ENCODE peak calls at places on chromosomes 1 and 21, in ten cellular contexts. One of them, this sample, is unnamed.

GRCh38 chr1:164783778-164784555 is 225.0 kb downstream of the PBX1 start:
- DNase-seq in HepG2: no peak
- DNase-seq in A549: no peak
- DNase-seq in SK-N-SH: no peak
- DNase-seq in suprapubic skin: no peak
- DNase-seq in K562: no peak
- DNase-seq in ovary: no peak
- DNase-seq in H1: no peak
- DNase-seq in tibial nerve: no peak
- DNase-seq in transverse colon: no peak
- DNase-seq in this sample: no peak

GRCh38 chr1:196593955-196594354 is 14.3 kb downstream of the KCNT2 start:
- DNase-seq in A549: no peak
- DNase-seq in H1: no peak
- DNase-seq in SK-N-SH: no peak
- DNase-seq in suprapubic skin: no peak
- DNase-seq in HepG2: no peak
- DNase-seq in ovary: no peak
- DNase-seq in tibial nerve: no peak
- DNase-seq in K562: no peak
- DNase-seq in transverse colon: no peak
- DNase-seq in this sample: no peak

GRCh38 chr1:181043025-181043880 is 9.5 kb downstream of the MR1 start:
- DNase-seq in SK-N-SH: no peak
- DNase-seq in tibial nerve: no peak
- DNase-seq in HepG2: peak
- DNase-seq in ovary: no peak
- DNase-seq in suprapubic skin: no peak
- DNase-seq in K562: no peak
- DNase-seq in A549: no peak
- DNase-seq in H1: no peak
- DNase-seq in transverse colon: peak
- DNase-seq in this sample: no peak

GRCh38 chr1:54976747-54977146 is 3.7 kb upstream of the TMEM61 start:
- DNase-seq in tibial nerve: no peak
- DNase-seq in SK-N-SH: no peak
- DNase-seq in H1: no peak
- DNase-seq in A549: no peak
- DNase-seq in transverse colon: no peak
- DNase-seq in HepG2: no peak
- DNase-seq in suprapubic skin: no peak
- DNase-seq in ovary: no peak
- DNase-seq in K562: no peak
- DNase-seq in this sample: no peak

GRCh38 chr1:184056921-184057496 is 5.5 kb downstream of the TSEN15 start:
- DNase-seq in A549: no peak
- DNase-seq in tibial nerve: no peak
- DNase-seq in transverse colon: no peak
- DNase-seq in suprapubic skin: no peak
- DNase-seq in K562: no peak
- DNase-seq in HepG2: no peak
- DNase-seq in SK-N-SH: no peak
- DNase-seq in H1: no peak
- DNase-seq in ovary: no peak
- DNase-seq in this sample: no peak

GRCh38 chr1:238177960-238178359 is 287.2 kb upstream of the ZP4 start:
- DNase-seq in transverse colon: no peak
- DNase-seq in A549: no peak
- DNase-seq in suprapubic skin: no peak
- DNase-seq in HepG2: no peak
- DNase-seq in tibial nerve: no peak
- DNase-seq in K562: no peak
- DNase-seq in H1: no peak
- DNase-seq in SK-N-SH: no peak
- DNase-seq in ovary: no peak
- DNase-seq in this sample: no peak

GRCh38 chr1:212752256-212752933 is 39.2 kb downstream of the NSL1 start:
- DNase-seq in tibial nerve: no peak
- DNase-seq in ovary: no peak
- DNase-seq in suprapubic skin: no peak
- DNase-seq in SK-N-SH: no peak
- DNase-seq in HepG2: no peak
- DNase-seq in transverse colon: no peak
- DNase-seq in A549: no peak
- DNase-seq in K562: no peak
- DNase-seq in H1: no peak
- DNase-seq in this sample: no peak

GRCh38 chr1:98920441-98921110 is 84.1 kb downstream of the PLPPR5 start:
- DNase-seq in H1: no peak
- DNase-seq in K562: no peak
- DNase-seq in SK-N-SH: no peak
- DNase-seq in suprapubic skin: no peak
- DNase-seq in tibial nerve: no peak
- DNase-seq in transverse colon: no peak
- DNase-seq in A549: no peak
- DNase-seq in HepG2: no peak
- DNase-seq in ovary: no peak
- DNase-seq in this sample: no peak

GRCh38 chr1:199646761-199647160 is 380.7 kb upstream of the NR5A2 start:
- DNase-seq in ovary: no peak
- DNase-seq in suprapubic skin: no peak
- DNase-seq in transverse colon: no peak
- DNase-seq in tibial nerve: no peak
- DNase-seq in HepG2: peak
- DNase-seq in H1: no peak
- DNase-seq in SK-N-SH: peak
- DNase-seq in K562: no peak
- DNase-seq in A549: no peak
- DNase-seq in this sample: no peak

GRCh38 chr1:244049142-244049968 is 1.7 kb upstream of the ZBTB18 start:
- DNase-seq in SK-N-SH: peak
- DNase-seq in K562: peak
- DNase-seq in suprapubic skin: no peak
- DNase-seq in tibial nerve: no peak
- DNase-seq in H1: no peak
- DNase-seq in A549: peak
- DNase-seq in HepG2: no peak
- DNase-seq in transverse colon: peak
- DNase-seq in ovary: peak
- DNase-seq in this sample: no peak

GRCh38 chr21:28943631-28944030 is 49.0 kb downstream of the LTN1 start:
- DNase-seq in A549: no peak
- DNase-seq in ovary: no peak
- DNase-seq in tibial nerve: no peak
- DNase-seq in K562: no peak
- DNase-seq in HepG2: no peak
- DNase-seq in SK-N-SH: no peak
- DNase-seq in H1: no peak
- DNase-seq in transverse colon: no peak
- DNase-seq in suprapubic skin: no peak
- DNase-seq in this sample: no peak

GRCh38 chr21:35885942-35886541 is 174.3 kb downstream of the SETD4 start:
- DNase-seq in K562: no peak
- DNase-seq in SK-N-SH: no peak
- DNase-seq in A549: no peak
- DNase-seq in suprapubic skin: no peak
- DNase-seq in HepG2: peak
- DNase-seq in transverse colon: no peak
- DNase-seq in ovary: no peak
- DNase-seq in H1: no peak
- DNase-seq in tibial nerve: no peak
- DNase-seq in this sample: no peak

GRCh38 chr1:17233675-17234074 is 15.2 kb upstream of the PADI3 start:
- DNase-seq in ovary: peak
- DNase-seq in H1: no peak
- DNase-seq in transverse colon: peak
- DNase-seq in suprapubic skin: peak
- DNase-seq in A549: peak
- DNase-seq in tibial nerve: no peak
- DNase-seq in K562: no peak
- DNase-seq in SK-N-SH: peak
- DNase-seq in HepG2: no peak
- DNase-seq in this sample: no peak
- TF ChIP-seq EP300 in ovary: no peak
- TF ChIP-seq EP300 in H1: no peak
- TF ChIP-seq EP300 in transverse colon: no peak
- TF ChIP-seq EP300 in suprapubic skin: no peak
- TF ChIP-seq EP300 in A549: peak
- TF ChIP-seq EP300 in tibial nerve: no peak
- TF ChIP-seq EP300 in K562: no peak
- TF ChIP-seq EP300 in SK-N-SH: peak
- TF ChIP-seq EP300 in HepG2: no peak
- TF ChIP-seq EP300 in this sample: no peak

DNA sequence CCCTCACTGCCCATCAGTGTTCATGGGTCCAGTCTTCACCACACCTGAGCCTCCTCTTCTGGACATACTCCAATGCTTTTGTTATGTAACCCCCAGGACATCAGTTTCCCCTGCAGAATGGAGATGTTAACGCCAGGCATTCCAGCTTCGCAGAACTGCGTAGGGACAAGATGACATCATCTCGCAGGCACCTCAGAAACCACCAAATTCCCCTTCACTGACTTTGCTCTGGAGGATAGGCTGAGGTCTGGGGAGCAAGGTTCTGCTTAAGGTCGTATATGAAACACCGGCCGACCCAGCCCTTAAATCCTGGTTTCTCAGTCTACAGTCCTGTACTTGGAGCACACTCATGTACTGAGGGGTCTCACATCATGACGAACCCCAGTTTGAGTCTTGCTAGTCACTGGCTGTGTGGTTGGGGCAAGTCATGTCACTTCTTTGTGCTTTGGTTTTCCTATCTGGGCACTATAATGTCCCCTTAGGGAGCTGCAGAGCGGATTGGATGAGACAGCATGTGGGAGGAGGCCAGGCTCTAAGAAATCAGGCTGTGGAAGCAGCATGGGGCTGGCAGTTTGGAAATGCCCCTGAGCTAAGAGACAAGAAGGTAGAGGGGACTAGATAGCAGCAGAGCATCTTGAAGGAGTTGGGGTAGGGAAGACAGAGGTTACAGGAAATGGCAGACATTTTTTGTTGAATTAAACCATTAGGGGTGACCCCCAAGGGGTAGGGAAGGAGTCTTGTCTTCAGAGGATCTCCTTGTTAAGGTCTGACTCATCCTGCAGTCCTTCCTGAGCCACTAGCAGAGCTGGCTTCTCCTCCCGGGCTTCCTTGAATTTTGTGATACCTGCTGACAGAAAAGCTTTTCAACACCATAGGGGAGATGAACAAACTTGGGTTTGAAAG is 138.3 kb downstream of the FOXD2 start:
- DNase-seq in K562: no peak
- DNase-seq in A549: no peak
- DNase-seq in H1: no peak
- DNase-seq in ovary: no peak
- DNase-seq in tibial nerve: no peak
- DNase-seq in suprapubic skin: peak
- DNase-seq in SK-N-SH: no peak
- DNase-seq in transverse colon: no peak
- DNase-seq in HepG2: no peak
- DNase-seq in this sample: no peak
- H3K27ac ChIP-seq in K562: no peak
- H3K27ac ChIP-seq in A549: no peak
- H3K27ac ChIP-seq in H1: no peak
- H3K27ac ChIP-seq in ovary: no peak
- H3K27ac ChIP-seq in tibial nerve: no peak
- H3K27ac ChIP-seq in suprapubic skin: no peak
- H3K27ac ChIP-seq in SK-N-SH: no peak
- H3K27ac ChIP-seq in transverse colon: no peak
- H3K27ac ChIP-seq in HepG2: no peak
- H3K27ac ChIP-seq in this sample: no peak

GRCh38 chr1:21937034-21937371 is at the start of gene HSPG2:
- DNase-seq in A549: no peak
- DNase-seq in HepG2: no peak
- DNase-seq in K562: no peak
- DNase-seq in SK-N-SH: no peak
- DNase-seq in transverse colon: no peak
- DNase-seq in ovary: no peak
- DNase-seq in H1: no peak
- DNase-seq in tibial nerve: no peak
- DNase-seq in suprapubic skin: no peak
- DNase-seq in this sample: no peak

GRCh38 chr1:21936366-21937031 is 611 bp downstream of the HSPG2 start:
- DNase-seq in K562: no peak
- DNase-seq in ovary: peak
- DNase-seq in HepG2: no peak
- DNase-seq in SK-N-SH: no peak
- DNase-seq in H1: no peak
- DNase-seq in suprapubic skin: no peak
- DNase-seq in tibial nerve: no peak
- DNase-seq in A549: no peak
- DNase-seq in transverse colon: peak
- DNase-seq in this sample: no peak

GRCh38 chr1:21938791-21939538 is 1.9 kb upstream of the HSPG2 start:
- DNase-seq in HepG2: no peak
- DNase-seq in ovary: no peak
- DNase-seq in H1: no peak
- DNase-seq in tibial nerve: no peak
- DNase-seq in K562: no peak
- DNase-seq in transverse colon: no peak
- DNase-seq in A549: no peak
- DNase-seq in SK-N-SH: no peak
- DNase-seq in suprapubic skin: no peak
- DNase-seq in this sample: no peak

GRCh38 chr1:21935891-21936365 is 1.2 kb downstream of the HSPG2 start:
- DNase-seq in transverse colon: peak
- DNase-seq in K562: no peak
- DNase-seq in tibial nerve: no peak
- DNase-seq in HepG2: no peak
- DNase-seq in suprapubic skin: no peak
- DNase-seq in ovary: no peak
- DNase-seq in SK-N-SH: no peak
- DNase-seq in A549: no peak
- DNase-seq in H1: no peak
- DNase-seq in this sample: no peak

GRCh38 chr1:21937372-21938121 is 437 bp upstream of the HSPG2 start:
- DNase-seq in K562: peak
- DNase-seq in A549: no peak
- DNase-seq in H1: peak
- DNase-seq in HepG2: peak
- DNase-seq in suprapubic skin: no peak
- DNase-seq in tibial nerve: peak
- DNase-seq in ovary: peak
- DNase-seq in SK-N-SH: peak
- DNase-seq in transverse colon: peak
- DNase-seq in this sample: no peak
- TF ChIP-seq EP300 in K562: peak
- TF ChIP-seq EP300 in A549: no peak
- TF ChIP-seq EP300 in H1: peak
- TF ChIP-seq EP300 in HepG2: no peak
- TF ChIP-seq EP300 in suprapubic skin: no peak
- TF ChIP-seq EP300 in tibial nerve: no peak
- TF ChIP-seq EP300 in ovary: no peak
- TF ChIP-seq EP300 in SK-N-SH: no peak
- TF ChIP-seq EP300 in transverse colon: no peak
- TF ChIP-seq EP300 in this sample: no peak

DNA sequence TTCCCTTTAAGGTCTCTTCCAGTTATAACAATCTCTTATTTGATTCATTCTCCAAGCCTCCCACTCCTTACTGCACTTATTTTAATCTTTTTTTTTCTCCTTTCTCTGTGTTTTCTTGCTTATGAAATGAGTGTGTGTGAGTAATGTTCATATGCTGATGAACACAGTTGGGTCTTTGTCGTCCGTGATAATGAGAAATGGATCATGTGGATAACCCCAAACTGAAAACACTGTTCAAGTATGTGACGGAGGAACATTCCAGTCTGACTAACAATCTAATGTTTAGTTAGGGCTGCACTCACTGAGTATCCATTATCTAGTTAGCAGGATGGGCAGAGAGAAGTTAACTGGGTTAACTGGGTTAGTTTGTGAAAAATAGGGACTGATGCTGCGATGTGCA is 253.1 kb upstream of the DUSP10 start:
- DNase-seq in HepG2: no peak
- DNase-seq in ovary: no peak
- DNase-seq in K562: no peak
- DNase-seq in A549: no peak
- DNase-seq in SK-N-SH: no peak
- DNase-seq in transverse colon: no peak
- DNase-seq in tibial nerve: no peak
- DNase-seq in H1: no peak
- DNase-seq in suprapubic skin: no peak
- DNase-seq in this sample: no peak
- H3K27ac ChIP-seq in HepG2: no peak
- H3K27ac ChIP-seq in ovary: no peak
- H3K27ac ChIP-seq in K562: no peak
- H3K27ac ChIP-seq in A549: no peak
- H3K27ac ChIP-seq in SK-N-SH: peak
- H3K27ac ChIP-seq in transverse colon: no peak
- H3K27ac ChIP-seq in tibial nerve: peak
- H3K27ac ChIP-seq in H1: no peak
- H3K27ac ChIP-seq in suprapubic skin: peak
- H3K27ac ChIP-seq in this sample: no peak

This sample was measured in esophagus muscularis mucosa.